ENCODE peak calls at places on chromosomes 11 and 22, in seven cellular contexts. U, K, W, N, R, I and F are unnamed samples.

GRCh38 chr11:24078056-24078455 is 418.8 kb upstream of the LUZP2 start:
- DNase-seq in U (no peak), K (no peak), W (no peak), N (no peak), R (no peak), I (no peak), F (no peak)

GRCh38 chr11:86179646-86180064 is 64.9 kb upstream of the EED start:
- DNase-seq in U (no peak), K (no peak), W (no peak), N (no peak), R (no peak), I (no peak), F (no peak)

GRCh38 chr22:31876156-31877035 is 67.9 kb upstream of the YWHAH start:
- DNase-seq in U (no peak), K (peak), W (peak), N (no peak), R (no peak), I (no peak), F (no peak)

GRCh38 chr22:23225724-23226496 is 45.6 kb downstream of the BCR start:
- DNase-seq in U (no peak), K (no peak), W (peak), N (no peak), R (no peak), I (no peak), F (no peak)

GRCh38 chr11:126113515-126113957 is 50.9 kb upstream of the CDON start:
- DNase-seq in U (no peak), K (peak), W (peak), N (no peak), R (peak), I (no peak), F (no peak)

GRCh38 chr22:40797427-40797826 is 21.7 kb downstream of the SLC25A17 start:
- DNase-seq in U (no peak), K (no peak), W (peak), N (no peak), R (no peak), I (no peak), F (no peak)

GRCh38 chr22:47091241-47091691 is 328.8 kb downstream of the TBC1D22A start:
- DNase-seq in U (no peak), K (no peak), W (no peak), N (no peak), R (no peak), I (no peak), F (no peak)

GRCh38 chr11:8291421-8292350 is 28.0 kb upstream of the LMO1 start:
- DNase-seq in U (no peak), K (no peak), W (no peak), N (peak), R (no peak), I (no peak), F (no peak)

GRCh38 chr22:46937939-46938338 is 175.5 kb downstream of the TBC1D22A start:
- DNase-seq in U (no peak), K (no peak), W (no peak), N (no peak), R (no peak), I (no peak), F (no peak)